ENCODE peak calls at places on chromosomes 16 and 17, in ten cellular contexts. H, O, F, X, G, P, D, M, C and Y are unnamed samples.

GRCh38 chr17:48351916-48352332 is 78.1 kb downstream of the SKAP1 start:
- DNase-seq in M (peak), F (no peak), C (no peak), G (peak), D (no peak), X (no peak), O (peak), P (no peak), H (peak), Y (peak)

GRCh38 chr17:42163113-42163512 is 8.3 kb upstream of the RAB5C start:
- DNase-seq in X (no peak), C (no peak), F (peak), O (no peak), M (no peak), D (peak), P (no peak), H (peak), G (no peak), Y (no peak)

GRCh38 chr17:14737984-14738651 is 437.2 kb downstream of the HS3ST3B1 start:
- DNase-seq in C (peak), D (no peak), G (peak), M (peak), O (peak), H (no peak), P (peak), X (peak), F (no peak), Y (peak)

GRCh38 chr16:68908000-68908313 is 64.6 kb downstream of the TANGO6 start:
- DNase-seq in D (no peak), H (no peak), M (no peak), G (peak), X (no peak), O (no peak), F (no peak), P (no peak), C (no peak), Y (no peak)

GRCh38 chr17:39813631-39814030 is 50.5 kb downstream of the IKZF3 start:
- DNase-seq in G (no peak), D (peak), C (no peak), H (no peak), X (no peak), F (no peak), M (no peak), P (no peak), O (no peak), Y (no peak)

GRCh38 chr16:69827527-69827926 is 65.4 kb downstream of the WWP2 start:
- DNase-seq in O (no peak), X (no peak), C (no peak), F (peak), G (no peak), M (no peak), D (no peak), P (peak), H (no peak), Y (no peak)

GRCh38 chr16:49601541-49601940 is 227.9 kb downstream of the C16orf78 start:
- DNase-seq in P (no peak), H (no peak), X (no peak), G (no peak), C (no peak), F (no peak), M (no peak), D (no peak), O (no peak), Y (no peak)

GRCh38 chr16:19907161-19907992 is 22.7 kb upstream of the GPRC5B start:
- DNase-seq in O (peak), C (peak), M (peak), P (no peak), D (peak), H (peak), X (peak), G (peak), F (peak), Y (peak)

GRCh38 chr16:85731179-85731578 is 19.7 kb downstream of the C16orf74 start:
- DNase-seq in X (no peak), M (no peak), P (no peak), O (no peak), H (no peak), D (no peak), F (no peak), G (no peak), C (no peak), Y (no peak)

GRCh38 chr17:76540381-76541300 is 797 bp downstream of the PRCD start:
- DNase-seq in D (no peak), C (peak), H (peak), O (peak), P (peak), X (no peak), G (peak), F (peak), M (peak), Y (peak)
- TF ChIP-seq CTCF in D (no peak), C (no peak), H (no peak), O (peak), P (peak), X (no peak), G (peak), F (no peak), M (peak), Y (no peak)

DNA sequence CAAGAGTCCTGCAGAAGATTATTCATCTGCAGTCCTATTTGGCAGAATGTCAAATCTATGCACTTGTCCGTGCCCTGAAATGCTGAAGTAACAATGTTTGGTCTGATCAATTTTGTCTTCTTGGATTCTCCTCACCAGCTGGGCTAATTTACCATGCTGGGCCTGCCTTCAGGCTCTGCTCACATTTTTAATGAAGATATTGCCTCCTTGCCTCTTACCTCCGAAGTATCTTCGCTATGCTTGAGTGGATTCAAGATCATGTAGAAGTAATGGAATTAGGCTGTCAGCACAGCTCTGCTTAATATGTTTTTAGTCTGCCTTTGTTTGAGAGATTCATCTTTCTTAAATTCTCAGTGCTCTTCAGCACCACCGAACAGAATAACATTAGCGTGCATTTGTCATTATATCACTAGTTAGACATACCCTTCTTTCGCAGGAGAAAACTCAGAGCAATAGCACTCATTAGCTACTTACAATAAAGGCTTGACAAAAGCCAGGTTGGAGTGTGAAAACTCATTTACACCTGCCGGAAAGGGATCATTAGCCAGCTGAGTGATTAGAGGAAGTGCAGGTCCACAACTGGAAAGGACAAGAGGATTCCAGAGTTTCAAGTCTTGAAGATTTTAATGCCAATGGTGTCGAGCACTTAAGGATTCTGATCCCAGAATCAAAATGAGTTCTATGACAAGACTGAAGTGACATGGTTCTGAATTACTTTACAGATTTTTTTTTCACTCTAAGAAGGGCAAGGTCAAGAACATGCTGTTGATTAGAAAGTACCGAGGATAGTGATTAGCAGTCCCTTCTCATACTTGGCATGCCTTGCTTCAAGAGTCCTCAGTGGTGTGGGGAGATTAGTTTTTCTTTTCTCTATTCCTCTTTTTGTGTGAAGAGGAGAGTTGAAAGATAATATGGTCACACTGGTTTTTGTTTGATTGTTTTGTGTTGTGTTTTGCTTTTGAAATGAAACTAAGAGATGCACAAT is 405.6 kb upstream of the TOM1L1 start:
- DNase-seq in X (no peak), P (no peak), M (no peak), O (no peak), H (no peak), C (no peak), F (no peak), G (no peak), D (no peak), Y (no peak)
- TF ChIP-seq CTCF in X (no peak), P (no peak), M (no peak), O (no peak), H (no peak), C (no peak), F (no peak), G (no peak), D (no peak), Y (no peak)

GRCh38 chr17:16995930-16996329 is 24.0 kb upstream of the TNFRSF13B start:
- DNase-seq in D (no peak), G (no peak), M (no peak), H (no peak), P (no peak), X (no peak), O (no peak), F (no peak), C (no peak), Y (no peak)

GRCh38 chr17:16999931-17000625 is 28.2 kb upstream of the TNFRSF13B start:
- DNase-seq in P (no peak), G (no peak), F (no peak), M (no peak), X (no peak), O (no peak), C (no peak), H (no peak), D (no peak), Y (no peak)

GRCh38 chr17:16994626-16995025 is 22.7 kb upstream of the TNFRSF13B start:
- DNase-seq in C (no peak), D (no peak), O (peak), F (no peak), X (no peak), M (no peak), P (no peak), G (no peak), H (no peak), Y (no peak)

GRCh38 chr17:17001076-17001777 is 29.3 kb upstream of the TNFRSF13B start:
- DNase-seq in X (no peak), H (no peak), F (no peak), O (no peak), P (no peak), M (no peak), G (no peak), C (no peak), D (no peak), Y (no peak)

DNA sequence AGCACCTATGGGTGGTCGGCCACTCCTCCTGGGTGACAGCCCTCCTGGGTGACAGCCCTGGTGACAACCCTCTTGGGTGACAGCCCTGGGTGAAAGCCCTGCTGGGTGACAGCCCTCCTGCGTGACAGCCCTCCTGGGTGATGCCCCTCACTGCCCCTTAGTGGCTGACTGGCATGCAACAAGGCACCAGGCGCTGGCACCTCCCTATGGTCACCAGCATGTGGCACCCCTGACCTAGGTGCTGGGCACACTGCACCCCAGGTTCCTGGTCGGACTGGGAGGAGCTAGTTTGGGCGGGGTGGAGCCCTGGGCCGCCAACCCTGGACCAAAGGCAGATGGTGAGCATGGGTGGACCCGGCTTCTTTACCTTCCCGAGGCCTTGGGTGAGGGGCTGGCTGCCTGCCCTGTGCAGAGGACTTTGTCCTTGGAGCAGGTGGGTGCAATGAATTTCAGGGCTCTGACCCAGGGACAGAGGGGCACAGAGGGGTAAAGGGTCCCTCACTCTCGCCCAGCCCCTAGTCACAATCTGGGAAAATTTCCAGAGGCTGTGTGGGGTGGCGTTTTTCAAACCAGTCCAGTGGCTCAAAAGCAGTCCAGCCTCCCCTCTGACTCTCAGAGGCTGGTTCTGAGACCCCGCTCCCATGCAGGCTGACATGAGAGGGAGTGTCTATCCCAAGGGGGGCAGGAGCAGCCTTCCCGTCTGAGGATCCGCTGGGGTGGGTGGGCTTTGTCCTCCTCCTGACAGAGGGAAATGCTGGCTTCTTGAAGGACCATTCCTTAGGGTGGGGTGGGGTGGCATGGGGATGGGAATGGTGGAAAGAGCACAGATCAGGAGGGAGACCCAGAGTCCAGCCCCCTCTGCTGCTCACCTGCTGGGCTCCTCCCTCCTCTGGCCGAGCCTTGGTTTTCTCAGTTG is 25.9 kb upstream of the TNFRSF13B start:
- DNase-seq in G (no peak), H (no peak), P (no peak), M (no peak), D (peak), O (peak), F (no peak), X (peak), C (no peak), Y (no peak)
- TF ChIP-seq CTCF in G (no peak), H (no peak), P (peak), M (peak), D (no peak), O (peak), F (no peak), X (peak), C (peak), Y (no peak)

GRCh38 chr17:33642002-33642401 is 348.9 kb upstream of the ASIC2 start:
- DNase-seq in F (no peak), P (no peak), O (no peak), G (no peak), M (no peak), H (peak), C (no peak), X (no peak), D (no peak), Y (peak)
- TF ChIP-seq CTCF in F (no peak), P (peak), O (no peak), G (no peak), M (no peak), H (no peak), C (no peak), X (no peak), D (no peak), Y (no peak)

GRCh38 chr16:81053761-81054160 is 18.1 kb downstream of the ATMIN start:
- DNase-seq in D (no peak), P (no peak), H (no peak), X (no peak), G (no peak), O (no peak), M (no peak), F (no peak), C (no peak), Y (no peak)
- TF ChIP-seq CTCF in D (no peak), P (no peak), H (no peak), X (no peak), G (no peak), O (no peak), M (no peak), F (no peak), C (no peak), Y (no peak)

GRCh38 chr16:75262104-75262799 is 10.8 kb upstream of the BCAR1 start:
- DNase-seq in F (no peak), H (no peak), X (no peak), O (peak), G (no peak), C (no peak), P (no peak), D (no peak), M (no peak), Y (no peak)
- TF ChIP-seq CTCF in F (no peak), H (no peak), X (no peak), O (no peak), G (no peak), C (no peak), P (no peak), D (no peak), M (no peak), Y (no peak)

GRCh38 chr17:75876938-75877751 is 1.2 kb downstream of the TRIM47 start:
- DNase-seq in X (no peak), F (peak), P (peak), O (peak), H (no peak), D (no peak), M (peak), C (peak), G (peak), Y (peak)
- TF ChIP-seq CTCF in X (no peak), F (no peak), P (no peak), O (peak), H (no peak), D (no peak), M (no peak), C (no peak), G (peak), Y (no peak)

GRCh38 chr17:37399404-37399803 is 7.2 kb downstream of the ACACA start:
- DNase-seq in O (peak), P (no peak), G (peak), X (no peak), M (peak), H (no peak), D (no peak), C (peak), F (no peak), Y (peak)
- TF ChIP-seq CTCF in O (no peak), P (no peak), G (no peak), X (no peak), M (no peak), H (no peak), D (no peak), C (no peak), F (no peak), Y (no peak)

DNA sequence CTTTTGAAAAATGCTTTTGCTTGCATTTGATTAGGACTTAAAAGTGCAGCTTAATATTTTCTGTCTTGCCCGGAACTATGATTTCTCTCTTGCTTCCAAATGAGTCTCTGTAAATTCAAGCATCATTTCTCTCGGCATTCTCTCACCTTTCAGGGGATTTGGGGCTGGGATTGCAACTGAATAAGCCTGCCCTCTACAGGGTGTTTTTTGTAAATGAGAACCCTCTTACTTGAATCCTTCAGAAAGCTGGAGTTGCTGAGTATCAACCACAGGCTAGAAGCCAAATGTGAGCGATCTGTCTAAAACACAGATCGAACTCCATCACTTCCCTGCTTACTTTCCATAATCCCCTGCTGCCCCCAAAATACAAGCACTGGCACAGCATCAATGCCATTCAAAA is 234.6 kb downstream of the TMEM114 start:
- DNase-seq in G (no peak), O (no peak), P (no peak), F (no peak), C (no peak), D (no peak), H (no peak), X (no peak), M (no peak), Y (no peak)
- TF ChIP-seq CTCF in G (no peak), O (no peak), P (no peak), F (no peak), C (no peak), D (no peak), H (no peak), X (no peak), M (no peak), Y (no peak)

GRCh38 chr16:28202147-28202746 is 9.5 kb downstream of the XPO6 start:
- DNase-seq in H (peak), P (no peak), O (no peak), M (no peak), D (no peak), X (no peak), G (no peak), F (no peak), C (no peak), Y (no peak)
- TF ChIP-seq CTCF in H (no peak), P (peak), O (no peak), M (peak), D (no peak), X (no peak), G (no peak), F (peak), C (no peak), Y (no peak)